ENCODE peak calls at places on chromosomes 16 and 17, in six cellular contexts. One of them, this sample, is unnamed.

GRCh38 chr16:16133943-16134604 is 89.2 kb downstream of the ABCC6 start:
- DNase-seq in colonic mucosa: no peak
- DNase-seq in HCT116: no peak
- DNase-seq in AG10803: no peak
- DNase-seq in K562: no peak
- DNase-seq in AG04450: no peak
- DNase-seq in this sample: no peak

GRCh38 chr16:82199209-82199608 is 29.2 kb upstream of the MPHOSPH6 start:
- DNase-seq in colonic mucosa: no peak
- DNase-seq in HCT116: no peak
- DNase-seq in AG10803: no peak
- DNase-seq in K562: no peak
- DNase-seq in AG04450: no peak
- DNase-seq in this sample: no peak

GRCh38 chr16:75624921-75625334 is 1.8 kb upstream of the ADAT1 start:
- DNase-seq in colonic mucosa: no peak
- DNase-seq in HCT116: no peak
- DNase-seq in AG10803: no peak
- DNase-seq in K562: peak
- DNase-seq in AG04450: no peak
- DNase-seq in this sample: peak

GRCh38 chr16:11402051-11402744 is 56.9 kb downstream of the RMI2 start:
- DNase-seq in colonic mucosa: no peak
- DNase-seq in HCT116: no peak
- DNase-seq in AG10803: no peak
- DNase-seq in K562: peak
- DNase-seq in AG04450: no peak
- DNase-seq in this sample: no peak

GRCh38 chr16:81397879-81398516 is 46.6 kb upstream of the CMIP start:
- DNase-seq in colonic mucosa: no peak
- DNase-seq in HCT116: no peak
- DNase-seq in AG10803: no peak
- DNase-seq in K562: no peak
- DNase-seq in AG04450: no peak
- DNase-seq in this sample: no peak

GRCh38 chr16:86092586-86093480 is 193.9 kb downstream of the IRF8 start:
- DNase-seq in colonic mucosa: no peak
- DNase-seq in HCT116: no peak
- DNase-seq in AG10803: no peak
- DNase-seq in K562: no peak
- DNase-seq in AG04450: no peak
- DNase-seq in this sample: no peak

GRCh38 chr16:46830417-46830901 is 521 bp downstream of the C16orf87 start:
- DNase-seq in colonic mucosa: peak
- DNase-seq in HCT116: no peak
- DNase-seq in AG10803: peak
- DNase-seq in K562: peak
- DNase-seq in AG04450: no peak
- DNase-seq in this sample: peak

GRCh38 chr16:56488035-56488434 is 31.8 kb downstream of the BBS2 start:
- DNase-seq in colonic mucosa: no peak
- DNase-seq in HCT116: no peak
- DNase-seq in AG10803: no peak
- DNase-seq in K562: no peak
- DNase-seq in AG04450: no peak
- DNase-seq in this sample: no peak

GRCh38 chr16:21638573-21638975 is 13.8 kb downstream of the IGSF6 start:
- DNase-seq in colonic mucosa: no peak
- DNase-seq in HCT116: no peak
- DNase-seq in AG10803: peak
- DNase-seq in K562: no peak
- DNase-seq in AG04450: no peak
- DNase-seq in this sample: peak

GRCh38 chr17:17841620-17842025 is 4.8 kb upstream of the SREBF1 start:
- DNase-seq in colonic mucosa: no peak
- DNase-seq in HCT116: no peak
- DNase-seq in AG10803: no peak
- DNase-seq in K562: peak
- DNase-seq in AG04450: no peak
- DNase-seq in this sample: no peak

GRCh38 chr16:22374311-22375116 is at the start of gene CDR2:
- DNase-seq in colonic mucosa: peak
- DNase-seq in HCT116: peak
- DNase-seq in AG10803: peak
- DNase-seq in K562: peak
- DNase-seq in AG04450: peak
- DNase-seq in this sample: peak

GRCh38 chr17:3964203-3965122 is at the start of gene ATP2A3:
- DNase-seq in colonic mucosa: peak
- DNase-seq in HCT116: no peak
- DNase-seq in AG10803: no peak
- DNase-seq in K562: peak
- DNase-seq in AG04450: no peak
- DNase-seq in this sample: no peak

GRCh38 chr17:29059281-29059680 is 16.3 kb downstream of the PIPOX start:
- DNase-seq in colonic mucosa: no peak
- DNase-seq in HCT116: no peak
- DNase-seq in AG10803: peak
- DNase-seq in K562: no peak
- DNase-seq in AG04450: peak
- DNase-seq in this sample: peak

GRCh38 chr16:68267612-68268405 is 3.5 kb downstream of the SLC7A6 start:
- DNase-seq in colonic mucosa: peak
- DNase-seq in HCT116: no peak
- DNase-seq in AG10803: no peak
- DNase-seq in K562: peak
- DNase-seq in AG04450: no peak
- DNase-seq in this sample: no peak

GRCh38 chr17:54435966-54436365 is 464.7 kb upstream of the TOM1L1 start:
- DNase-seq in colonic mucosa: no peak
- DNase-seq in HCT116: no peak
- DNase-seq in AG10803: no peak
- DNase-seq in K562: no peak
- DNase-seq in AG04450: no peak
- DNase-seq in this sample: no peak

GRCh38 chr16:20849587-20850390 is 43.5 kb downstream of the REXO5 start:
- DNase-seq in colonic mucosa: peak
- DNase-seq in HCT116: peak
- DNase-seq in AG10803: peak
- DNase-seq in K562: peak
- DNase-seq in AG04450: peak
- DNase-seq in this sample: peak

GRCh38 chr16:2514333-2515179 is 804 bp downstream of the ATP6V0C start:
- DNase-seq in colonic mucosa: no peak
- DNase-seq in HCT116: no peak
- DNase-seq in AG10803: no peak
- DNase-seq in K562: no peak
- DNase-seq in AG04450: no peak
- DNase-seq in this sample: no peak

GRCh38 chr16:20388854-20389253 is 15.7 kb downstream of the PDILT start:
- DNase-seq in colonic mucosa: no peak
- DNase-seq in HCT116: no peak
- DNase-seq in AG10803: no peak
- DNase-seq in K562: no peak
- DNase-seq in AG04450: no peak
- DNase-seq in this sample: no peak

GRCh38 chr17:36188891-36189306 is 7.7 kb downstream of the CCL3L1 start:
- DNase-seq in colonic mucosa: no peak
- DNase-seq in HCT116: no peak
- DNase-seq in AG10803: no peak
- DNase-seq in K562: no peak
- DNase-seq in AG04450: no peak
- DNase-seq in this sample: no peak

GRCh38 chr17:35865412-35866355 is 3.0 kb downstream of the HEATR9 start:
- DNase-seq in colonic mucosa: no peak
- DNase-seq in HCT116: no peak
- DNase-seq in AG10803: peak
- DNase-seq in K562: peak
- DNase-seq in AG04450: no peak
- DNase-seq in this sample: peak

GRCh38 chr16:81018496-81018895 is 11.5 kb downstream of the CENPN start:
- DNase-seq in colonic mucosa: no peak
- DNase-seq in HCT116: no peak
- DNase-seq in AG10803: no peak
- DNase-seq in K562: no peak
- DNase-seq in AG04450: no peak
- DNase-seq in this sample: no peak

GRCh38 chr16:66961065-66961744 is at the start of gene CES3:
- DNase-seq in colonic mucosa: peak
- DNase-seq in HCT116: peak
- DNase-seq in AG10803: peak
- DNase-seq in K562: peak
- DNase-seq in AG04450: peak
- DNase-seq in this sample: peak

GRCh38 chr17:6574689-6575595 is 18.6 kb upstream of the PITPNM3 start:
- DNase-seq in colonic mucosa: no peak
- DNase-seq in HCT116: no peak
- DNase-seq in AG10803: peak
- DNase-seq in K562: peak
- DNase-seq in AG04450: peak
- DNase-seq in this sample: peak

GRCh38 chr16:17251496-17251895 is 219.3 kb downstream of the XYLT1 start:
- DNase-seq in colonic mucosa: no peak
- DNase-seq in HCT116: no peak
- DNase-seq in AG10803: no peak
- DNase-seq in K562: no peak
- DNase-seq in AG04450: no peak
- DNase-seq in this sample: no peak
- TF ChIP-seq CTCF in colonic mucosa: no peak
- TF ChIP-seq CTCF in HCT116: peak
- TF ChIP-seq CTCF in AG10803: no peak
- TF ChIP-seq CTCF in K562: no peak
- TF ChIP-seq CTCF in AG04450: no peak
- TF ChIP-seq CTCF in this sample: no peak

GRCh38 chr17:82049521-82049971 is 2.1 kb downstream of the RFNG start:
- DNase-seq in colonic mucosa: no peak
- DNase-seq in HCT116: no peak
- DNase-seq in AG10803: no peak
- DNase-seq in K562: no peak
- DNase-seq in AG04450: no peak
- DNase-seq in this sample: no peak

GRCh38 chr17:82048571-82048971 is 3.0 kb downstream of the RFNG start:
- DNase-seq in colonic mucosa: no peak
- DNase-seq in HCT116: no peak
- DNase-seq in AG10803: no peak
- DNase-seq in K562: no peak
- DNase-seq in AG04450: no peak
- DNase-seq in this sample: no peak

GRCh38 chr17:82049106-82049505 is 2.5 kb downstream of the RFNG start:
- DNase-seq in colonic mucosa: no peak
- DNase-seq in HCT116: no peak
- DNase-seq in AG10803: no peak
- DNase-seq in K562: no peak
- DNase-seq in AG04450: no peak
- DNase-seq in this sample: no peak

GRCh38 chr17:82050761-82051641 is 610 bp downstream of the RFNG start:
- DNase-seq in colonic mucosa: no peak
- DNase-seq in HCT116: no peak
- DNase-seq in AG10803: peak
- DNase-seq in K562: no peak
- DNase-seq in AG04450: no peak
- DNase-seq in this sample: no peak

GRCh38 chr17:82050152-82050760 is 1.4 kb downstream of the RFNG start:
- DNase-seq in colonic mucosa: no peak
- DNase-seq in HCT116: no peak
- DNase-seq in AG10803: no peak
- DNase-seq in K562: no peak
- DNase-seq in AG04450: no peak
- DNase-seq in this sample: no peak
- H3K4me3 ChIP-seq in colonic mucosa: peak
- H3K4me3 ChIP-seq in HCT116: peak
- H3K4me3 ChIP-seq in AG10803: peak
- H3K4me3 ChIP-seq in K562: peak
- H3K4me3 ChIP-seq in AG04450: peak
- H3K4me3 ChIP-seq in this sample: peak

DNA sequence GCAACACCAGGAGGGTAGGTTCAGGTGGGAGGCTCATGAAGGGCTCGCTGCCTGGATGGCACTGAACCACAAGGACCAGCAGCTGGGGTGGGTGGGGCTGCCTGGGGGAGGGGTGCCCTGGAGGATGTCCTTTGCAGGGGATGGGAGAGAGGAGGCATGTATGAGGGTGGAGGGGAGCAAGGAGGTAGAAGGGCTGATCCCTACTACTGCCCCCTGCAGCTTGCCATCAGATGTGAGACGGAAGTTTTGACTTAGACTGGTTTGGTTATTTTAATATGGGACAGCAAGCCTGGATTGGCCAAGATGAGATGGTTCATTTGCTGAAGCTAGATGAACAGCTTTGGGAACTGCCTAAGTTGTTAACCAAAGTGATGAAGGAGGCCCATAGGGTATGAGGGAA is 115.9 kb downstream of the SEC14L1 start:
- DNase-seq in colonic mucosa: no peak
- DNase-seq in HCT116: no peak
- DNase-seq in AG10803: no peak
- DNase-seq in K562: no peak
- DNase-seq in AG04450: no peak
- DNase-seq in this sample: no peak
- TF ChIP-seq CTCF in colonic mucosa: no peak
- TF ChIP-seq CTCF in HCT116: peak
- TF ChIP-seq CTCF in AG10803: no peak
- TF ChIP-seq CTCF in K562: peak
- TF ChIP-seq CTCF in AG04450: no peak
- TF ChIP-seq CTCF in this sample: no peak

DNA sequence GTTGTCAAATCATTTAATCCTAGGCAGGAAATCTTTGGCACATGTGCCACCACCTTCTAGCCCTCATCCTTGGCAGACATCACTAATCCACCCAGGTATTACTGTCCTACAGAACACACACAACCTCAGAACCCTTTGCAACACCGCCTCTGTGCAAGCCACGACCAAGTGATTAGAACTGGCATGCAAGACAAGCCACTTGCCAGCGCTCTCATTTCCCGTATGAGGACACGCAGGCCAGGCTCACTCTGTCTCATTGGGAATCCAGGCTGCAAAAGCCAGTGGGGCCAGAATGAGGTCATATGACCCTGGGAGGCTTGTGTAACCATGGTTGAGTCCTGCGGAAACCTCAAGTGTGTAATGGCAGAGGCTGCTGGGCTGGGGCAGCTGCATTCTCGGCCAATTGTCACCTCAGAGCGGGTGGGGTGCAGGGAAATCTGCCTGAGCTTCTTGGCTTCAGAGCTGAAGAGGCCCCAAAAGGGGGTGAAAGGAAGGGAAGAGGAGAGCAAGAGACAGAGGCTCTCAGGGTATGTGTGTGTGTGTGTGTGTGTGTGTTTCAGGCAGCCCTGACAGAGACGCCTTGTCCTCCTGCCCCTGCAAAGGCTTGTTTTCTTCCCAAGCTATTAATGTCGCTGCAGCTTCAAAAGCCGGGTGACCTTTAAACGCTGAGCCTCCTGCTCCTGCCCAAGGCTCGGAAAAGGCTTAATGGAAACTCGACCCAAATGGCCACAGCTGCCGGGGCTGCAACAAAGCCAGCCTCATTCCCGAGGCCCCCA is 43.2 kb upstream of the MRPS23 start:
- DNase-seq in colonic mucosa: peak
- DNase-seq in HCT116: peak
- DNase-seq in AG10803: peak
- DNase-seq in K562: peak
- DNase-seq in AG04450: peak
- DNase-seq in this sample: peak
- H3K4me3 ChIP-seq in colonic mucosa: no peak
- H3K4me3 ChIP-seq in HCT116: peak
- H3K4me3 ChIP-seq in AG10803: peak
- H3K4me3 ChIP-seq in K562: no peak
- H3K4me3 ChIP-seq in AG04450: no peak
- H3K4me3 ChIP-seq in this sample: no peak

GRCh38 chr17:8965394-8966168 is at the start of gene PIK3R5:
- DNase-seq in colonic mucosa: peak
- DNase-seq in HCT116: no peak
- DNase-seq in AG10803: no peak
- DNase-seq in K562: peak
- DNase-seq in AG04450: no peak
- DNase-seq in this sample: peak
- TF ChIP-seq CTCF in colonic mucosa: no peak
- TF ChIP-seq CTCF in HCT116: no peak
- TF ChIP-seq CTCF in AG10803: no peak
- TF ChIP-seq CTCF in K562: no peak
- TF ChIP-seq CTCF in AG04450: no peak
- TF ChIP-seq CTCF in this sample: no peak

This sample was measured in epithelial cell of esophagus.